ENCODE peak calls at places on chromosomes 6 and 20, in five cellular contexts. E, Z, X, H and T are unnamed samples.

GRCh38 chr6:107540465-107540857 is 50.5 kb downstream of the SOBP start:
- DNase-seq in E (no peak), H (no peak), X (no peak), Z (no peak), T (no peak)

GRCh38 chr20:16314722-16315121 is 258.5 kb downstream of the KIF16B start:
- DNase-seq in Z (no peak), X (no peak), H (no peak), E (no peak), T (no peak)

GRCh38 chr20:20664795-20665194 is 47.6 kb downstream of the RALGAPA2 start:
- DNase-seq in X (peak; percentile 17), E (peak; percentile 41), H (peak; percentile 55), Z (peak; percentile 26), T (no peak)

GRCh38 chr6:159790149-159790946 is at the start of gene MRPL18:
- DNase-seq in E (peak; percentile 98), X (peak; percentile 95), H (peak; percentile 98), Z (peak; percentile 97), T (peak; percentile 84)

GRCh38 chr6:4004249-4004648 is 74.7 kb downstream of the FAM217A start:
- DNase-seq in X (no peak), H (no peak), E (no peak), Z (no peak), T (no peak)

GRCh38 chr6:43368517-43369160 is 808 bp downstream of the ZNF318 start:
- DNase-seq in X (peak; percentile 27), Z (no peak), E (peak; percentile 35), H (peak; percentile 53), T (no peak)

GRCh38 chr20:34570859-34571306 is 12.4 kb downstream of the MAP1LC3A start:
- DNase-seq in X (no peak), E (no peak), Z (no peak), H (peak; percentile 77), T (no peak)

GRCh38 chr6:122563364-122564052 is 46.7 kb upstream of the PKIB start:
- DNase-seq in Z (no peak), X (no peak), E (no peak), H (no peak), T (no peak)

GRCh38 chr6:27518881-27519795 is 46.2 kb upstream of the ZNF184 start:
- DNase-seq in H (peak; percentile 96), Z (peak; percentile 65), X (peak; percentile 73), E (peak; percentile 73), T (peak; percentile 57)

GRCh38 chr6:6645266-6645917 is 56.9 kb downstream of the LY86 start:
- DNase-seq in Z (no peak), X (no peak), E (no peak), H (no peak), T (no peak)

GRCh38 chr6:135018961-135019360 is 35.7 kb downstream of the HBS1L start:
- DNase-seq in H (no peak), Z (no peak), E (no peak), X (no peak), T (no peak)

GRCh38 chr6:115004982-115005381 is 662.2 kb upstream of the HS3ST5 start:
- DNase-seq in E (no peak), H (no peak), X (no peak), Z (no peak), T (no peak)

GRCh38 chr6:5054427-5054873 is 30.7 kb upstream of the PPP1R3G start:
- DNase-seq in X (no peak), H (peak; percentile 48), Z (no peak), E (no peak), T (no peak)

GRCh38 chr20:63978319-63979220 is 872 bp downstream of the SAMD10 start:
- DNase-seq in H (peak; percentile 32), E (peak; percentile 84), X (peak; percentile 80), Z (no peak), T (peak; percentile 56)

GRCh38 chr6:130482645-130483390 is 117.0 kb downstream of the TMEM200A start:
- DNase-seq in Z (no peak), H (peak; percentile 41), E (no peak), X (no peak), T (no peak)

GRCh38 chr6:157385482-157385881 is 4.5 kb downstream of the ZDHHC14 start:
- DNase-seq in X (no peak), H (no peak), E (no peak), Z (no peak), T (no peak)

GRCh38 chr6:147970970-147971369 is 371.7 kb upstream of the SASH1 start:
- DNase-seq in X (no peak), E (peak; percentile 5), H (peak; percentile 5), Z (no peak), T (no peak)